ENCODE peak calls at places on chromosomes 5 and 9, in five cellular contexts. B is cardiac fibroblast; L is stimulated activated CD4-positive, alpha-beta T cell treated with anti-CD3 and anti-CD28 coated beads, Interleukin-2, amount 100 ng/mL, for 48 hours; F is substantia nigra; A is left lobe of liver. W is an unnamed sample.

GRCh38 chr9:38639577-38639940 is 19.2 kb upstream of the ANKRD18A start:
- DNase-seq in L (no peak), B (no peak), A (no peak), F (no peak), W (no peak)

GRCh38 chr9:34580358-34580757 is 9.2 kb downstream of the CNTFR start:
- DNase-seq in F (peak; percentile 10), L (no peak), A (no peak), B (no peak), W (no peak)

GRCh38 chr5:73943375-73943774 is 317.4 kb downstream of the ARHGEF28 start:
- DNase-seq in A (no peak), B (no peak), L (no peak), F (no peak), W (no peak)

GRCh38 chr9:37464426-37465248 is 613 bp downstream of the ZBTB5 start:
- DNase-seq in L (peak; percentile 56), F (peak; percentile 87), B (peak; percentile 77), A (peak; percentile 77), W (peak; percentile 61)

GRCh38 chr5:133944263-133945230 is 23.9 kb downstream of the C5orf15 start:
- DNase-seq in A (peak; percentile 51), B (peak; percentile 65), L (peak; percentile 58), F (peak; percentile 27), W (peak; percentile 28)

GRCh38 chr9:31590091-31590490 is 794.4 kb upstream of the ACO1 start:
- DNase-seq in A (no peak), L (no peak), B (peak; percentile 29), F (no peak), W (no peak)

GRCh38 chr5:1297243-1297642 is 2.4 kb upstream of the TERT start:
- DNase-seq in B (no peak), F (no peak), L (no peak), A (peak; percentile 10), W (no peak)

GRCh38 chr5:110917161-110917875 is 154.2 kb upstream of the TSLP start:
- DNase-seq in A (no peak), F (no peak), L (no peak), B (peak; percentile 51), W (no peak)